ENCODE peak calls at places on chromosomes 16 and 17, in nine cellular contexts. One of them, this sample, is unnamed.

GRCh38 chr17:29710891-29711418 is 88.2 kb upstream of the CORO6 start:
- DNase-seq in mucosa of gallbladder: no peak
- DNase-seq in left ventricle myocardium inferior: no peak
- DNase-seq in tibial nerve: no peak
- DNase-seq in H54: no peak
- DNase-seq in mesothelial cell of epicardium: no peak
- DNase-seq in KBM-7: no peak
- DNase-seq in fibroblast of lung: peak
- DNase-seq in hypothalamus: no peak
- DNase-seq in this sample: peak

GRCh38 chr16:88883946-88884345 is 17.5 kb upstream of the PABPN1L start:
- DNase-seq in fibroblast of lung: no peak
- DNase-seq in hypothalamus: no peak
- DNase-seq in left ventricle myocardium inferior: no peak
- DNase-seq in mucosa of gallbladder: no peak
- DNase-seq in mesothelial cell of epicardium: no peak
- DNase-seq in tibial nerve: no peak
- DNase-seq in H54: no peak
- DNase-seq in KBM-7: no peak
- DNase-seq in this sample: no peak

GRCh38 chr17:78263063-78263735 is 31.8 kb downstream of the TMEM235 start:
- DNase-seq in fibroblast of lung: no peak
- DNase-seq in H54: no peak
- DNase-seq in tibial nerve: no peak
- DNase-seq in left ventricle myocardium inferior: peak
- DNase-seq in mucosa of gallbladder: peak
- DNase-seq in hypothalamus: no peak
- DNase-seq in KBM-7: peak
- DNase-seq in mesothelial cell of epicardium: no peak
- DNase-seq in this sample: no peak

GRCh38 chr17:19904412-19904811 is 36.7 kb upstream of the ULK2 start:
- DNase-seq in mesothelial cell of epicardium: no peak
- DNase-seq in fibroblast of lung: peak
- DNase-seq in left ventricle myocardium inferior: no peak
- DNase-seq in KBM-7: no peak
- DNase-seq in hypothalamus: no peak
- DNase-seq in tibial nerve: no peak
- DNase-seq in mucosa of gallbladder: no peak
- DNase-seq in H54: no peak
- DNase-seq in this sample: peak

GRCh38 chr16:19227643-19228042 is 57.9 kb upstream of the CLEC19A start:
- DNase-seq in fibroblast of lung: no peak
- DNase-seq in hypothalamus: no peak
- DNase-seq in tibial nerve: no peak
- DNase-seq in KBM-7: no peak
- DNase-seq in H54: no peak
- DNase-seq in mucosa of gallbladder: no peak
- DNase-seq in mesothelial cell of epicardium: no peak
- DNase-seq in left ventricle myocardium inferior: no peak
- DNase-seq in this sample: no peak

GRCh38 chr16:69495821-69496220 is 69.9 kb upstream of the NFAT5 start:
- DNase-seq in tibial nerve: no peak
- DNase-seq in fibroblast of lung: no peak
- DNase-seq in mucosa of gallbladder: no peak
- DNase-seq in hypothalamus: no peak
- DNase-seq in KBM-7: no peak
- DNase-seq in H54: no peak
- DNase-seq in left ventricle myocardium inferior: peak
- DNase-seq in mesothelial cell of epicardium: no peak
- DNase-seq in this sample: no peak

GRCh38 chr16:67001726-67002125 is 13.3 kb downstream of the CES4A start:
- DNase-seq in fibroblast of lung: no peak
- DNase-seq in mucosa of gallbladder: no peak
- DNase-seq in H54: no peak
- DNase-seq in tibial nerve: no peak
- DNase-seq in left ventricle myocardium inferior: no peak
- DNase-seq in mesothelial cell of epicardium: no peak
- DNase-seq in KBM-7: no peak
- DNase-seq in hypothalamus: no peak
- DNase-seq in this sample: no peak

GRCh38 chr17:78019976-78020716 is 61.6 kb downstream of the TNRC6C start:
- DNase-seq in mesothelial cell of epicardium: no peak
- DNase-seq in left ventricle myocardium inferior: no peak
- DNase-seq in hypothalamus: no peak
- DNase-seq in tibial nerve: no peak
- DNase-seq in H54: no peak
- DNase-seq in KBM-7: no peak
- DNase-seq in mucosa of gallbladder: no peak
- DNase-seq in fibroblast of lung: no peak
- DNase-seq in this sample: no peak

GRCh38 chr16:967077-967541 is 3.7 kb downstream of the LMF1 start:
- DNase-seq in H54: no peak
- DNase-seq in fibroblast of lung: no peak
- DNase-seq in tibial nerve: no peak
- DNase-seq in hypothalamus: no peak
- DNase-seq in KBM-7: no peak
- DNase-seq in mesothelial cell of epicardium: no peak
- DNase-seq in left ventricle myocardium inferior: no peak
- DNase-seq in mucosa of gallbladder: no peak
- DNase-seq in this sample: no peak

GRCh38 chr17:46053911-46054534 is 55.0 kb downstream of the STH start:
- DNase-seq in mucosa of gallbladder: no peak
- DNase-seq in mesothelial cell of epicardium: no peak
- DNase-seq in H54: no peak
- DNase-seq in left ventricle myocardium inferior: no peak
- DNase-seq in KBM-7: no peak
- DNase-seq in fibroblast of lung: no peak
- DNase-seq in tibial nerve: no peak
- DNase-seq in hypothalamus: no peak
- DNase-seq in this sample: peak